ENCODE peak calls at places on chromosomes 12 and 14, in four cellular contexts. E is astrocyte of the spinal cord, O is cardiac muscle cell, G is AG10803. F is an unnamed sample.

GRCh38 chr12:109147954-109148353 is 31.6 kb downstream of the ACACB start:
- DNase-seq in O (peak; percentile 90), G (peak; percentile 90), E (no peak), F (no peak)

GRCh38 chr12:94429191-94429590 is 30.5 kb downstream of the CEP83 start:
- DNase-seq in G (no peak), O (no peak), E (no peak), F (no peak)

GRCh38 chr12:96378319-96378718 is 21.9 kb downstream of the CDK17 start:
- DNase-seq in G (no peak), E (no peak), O (no peak), F (no peak)

GRCh38 chr12:15603461-15604085 is 185.6 kb downstream of the EPS8 start:
- DNase-seq in G (no peak), E (no peak), O (peak; percentile 36), F (no peak)

GRCh38 chr14:77023001-77023996 is 5.2 kb downstream of the IRF2BPL start:
- DNase-seq in E (peak; percentile 50), O (peak; percentile 70), G (peak; percentile 40), F (peak; percentile 37)

GRCh38 chr12:126534495-126534894 is 1469.3 kb downstream of the AACS start:
- DNase-seq in G (no peak), E (no peak), O (peak; percentile 0), F (no peak)

GRCh38 chr12:25364529-25365339 is 114.0 kb upstream of the KRAS start:
- DNase-seq in G (no peak), E (no peak), O (no peak), F (no peak)

GRCh38 chr12:115001538-115001937 is 317.6 kb upstream of the TBX3 start:
- DNase-seq in O (no peak), G (no peak), E (peak; percentile 27), F (no peak)

GRCh38 chr14:78075610-78076277 is 94.4 kb upstream of the NRXN3 start:
- DNase-seq in E (no peak), O (no peak), G (no peak), F (no peak)

GRCh38 chr14:20262642-20263128 is 23.6 kb downstream of the OR11H4 start:
- DNase-seq in O (peak; percentile 57), G (peak; percentile 67), E (no peak), F (peak; percentile 66)

GRCh38 chr14:75242546-75243273 is 35.9 kb upstream of the FOS start:
- DNase-seq in E (peak; percentile 77), O (peak; percentile 93), G (peak; percentile 90), F (peak; percentile 80)

GRCh38 chr12:32230607-32230982 is 123.9 kb downstream of the BICD1 start:
- DNase-seq in O (no peak), G (no peak), E (no peak), F (no peak)

GRCh38 chr14:72568296-72568992 is 325.5 kb downstream of the DPF3 start:
- DNase-seq in E (no peak), G (no peak), O (no peak), F (no peak)

GRCh38 chr12:1593232-1594044 is 943 bp downstream of the FBXL14 start:
- DNase-seq in E (peak; percentile 47), O (no peak), G (no peak), F (peak; percentile 35)

GRCh38 chr12:14769837-14770494 is 33.3 kb downstream of the WBP11 start:
- DNase-seq in G (peak; percentile 64), E (peak; percentile 72), O (peak; percentile 76), F (peak; percentile 71)

GRCh38 chr14:74733241-74733640 is 20.3 kb downstream of the FCF1 start:
- DNase-seq in E (no peak), G (no peak), O (no peak), F (no peak)

GRCh38 chr14:105023144-105023543 is 2.3 kb upstream of the CDCA4 start:
- DNase-seq in O (no peak), E (peak; percentile 63), G (no peak), F (no peak)
- TF ChIP-seq CTCF in O (no peak), E (no peak), G (no peak), F (no peak)

DNA sequence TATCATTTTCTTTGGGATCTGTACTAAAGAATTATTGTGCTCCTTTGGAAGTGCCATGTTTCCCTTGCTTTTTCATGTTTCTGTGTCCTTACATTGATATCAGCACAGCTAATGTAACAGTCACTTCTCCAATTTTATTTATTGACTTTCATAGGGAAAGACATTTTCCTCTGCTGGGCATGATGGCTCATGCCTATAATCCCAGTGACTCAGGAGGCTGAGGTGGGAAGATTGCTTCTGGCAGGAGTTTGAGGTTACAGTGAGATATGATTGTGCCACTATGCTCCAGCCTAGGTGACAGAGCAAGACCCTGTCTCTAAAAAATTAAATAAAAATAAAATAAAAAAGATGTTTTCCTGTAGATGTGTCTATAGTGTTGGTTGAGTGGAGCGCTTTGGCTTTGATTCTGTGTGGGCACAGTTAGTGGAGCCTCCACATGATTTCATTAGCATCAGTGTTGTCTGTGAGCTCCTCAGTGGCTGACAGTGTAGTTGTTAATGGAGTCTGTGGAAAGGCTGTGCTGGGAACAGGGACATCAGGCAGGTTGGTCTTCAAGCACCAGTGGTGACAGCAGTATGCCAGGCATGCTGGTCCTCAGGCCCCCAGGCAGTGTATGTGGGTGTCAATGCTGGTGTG is 7.5 kb downstream of the OAS2 start:
- DNase-seq in O (no peak), E (no peak), G (no peak), F (no peak)
- TF ChIP-seq CTCF in O (no peak), E (no peak), G (no peak), F (no peak)

DNA sequence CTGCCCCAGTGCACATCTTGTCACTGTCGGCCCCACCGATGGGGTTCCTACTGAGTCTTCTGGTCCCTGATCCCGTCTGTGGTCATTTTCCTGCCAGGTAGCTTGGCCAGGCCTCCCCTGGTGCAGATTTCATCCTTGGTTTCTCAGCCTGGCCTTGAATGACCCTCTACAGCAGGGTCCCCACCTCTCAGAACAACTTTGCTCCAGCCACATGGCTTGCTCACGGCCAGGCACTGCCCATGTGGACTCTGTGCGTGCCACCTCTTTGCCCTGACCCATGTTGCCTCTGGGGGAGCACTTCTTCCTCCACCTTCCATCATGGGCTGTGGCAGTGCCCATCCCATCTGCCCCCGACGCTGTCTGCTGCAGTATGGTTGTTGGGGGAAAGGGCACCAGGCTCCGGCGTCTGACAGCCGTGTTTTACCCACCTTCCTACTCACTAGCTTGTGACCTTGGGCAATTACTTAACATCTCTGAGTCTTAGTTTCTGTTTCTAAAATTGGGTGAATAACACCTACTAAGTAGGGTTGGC is 2.0 kb upstream of the PTPN6 start:
- DNase-seq in E (no peak), O (no peak), G (no peak), F (no peak)
- TF ChIP-seq CTCF in E (no peak), O (no peak), G (no peak), F (peak; percentile 37)

DNA sequence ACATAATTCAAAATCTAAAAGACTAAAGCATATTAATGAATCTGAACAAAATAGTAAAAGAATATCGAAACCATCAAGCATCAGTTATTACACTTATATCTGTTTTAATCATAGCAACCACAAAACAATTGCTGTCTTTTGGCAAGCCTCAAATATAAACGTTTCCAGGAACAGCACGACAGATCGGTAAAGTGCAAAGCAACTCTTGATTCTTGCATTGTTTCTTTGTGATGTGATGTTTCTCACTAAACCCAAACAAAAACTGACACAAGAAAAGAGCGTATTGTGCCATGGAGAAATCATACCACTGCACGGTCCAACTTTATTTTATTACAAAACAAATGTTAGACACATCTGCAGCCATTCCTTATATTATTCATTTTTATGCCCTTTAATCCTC is 9.2 kb upstream of the MYF6 start:
- DNase-seq in O (no peak), G (peak; percentile 22), E (no peak), F (no peak)
- TF ChIP-seq CTCF in O (no peak), G (no peak), E (no peak), F (no peak)

GRCh38 chr12:33514893-33515292 is 75.3 kb upstream of the SYT10 start:
- DNase-seq in O (no peak), G (no peak), E (no peak), F (no peak)
- TF ChIP-seq CTCF in O (no peak), G (no peak), E (no peak), F (no peak)

GRCh38 chr14:41607966-41608663 is 1.4 kb downstream of the LRFN5 start:
- DNase-seq in O (no peak), G (no peak), E (peak; percentile 15), F (no peak)
- TF ChIP-seq CTCF in O (no peak), G (no peak), E (no peak), F (no peak)

GRCh38 chr12:56872366-56872765 is 61.8 kb downstream of the SDR9C7 start:
- DNase-seq in E (no peak), O (no peak), G (no peak), F (no peak)
- TF ChIP-seq CTCF in E (no peak), O (no peak), G (no peak), F (no peak)

DNA sequence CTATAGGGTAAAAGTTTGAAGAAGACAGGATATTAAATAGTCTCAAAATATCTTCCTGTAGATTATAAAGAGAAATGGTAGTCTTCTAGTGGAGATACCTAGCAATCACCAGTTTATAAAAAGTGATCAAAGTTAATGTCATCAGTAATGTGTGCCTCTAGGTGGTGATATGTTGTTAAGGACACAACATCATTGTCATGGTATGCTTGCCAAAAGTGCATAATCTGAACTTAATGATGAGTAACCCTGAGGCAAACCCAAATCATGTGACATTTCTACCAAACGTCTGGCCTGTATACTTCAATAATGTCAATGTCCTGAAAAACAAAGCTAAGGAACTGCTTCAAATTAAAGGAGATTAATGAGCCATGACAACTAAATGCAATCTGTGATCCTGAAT is 214.7 kb downstream of the PHLDA1 start:
- DNase-seq in O (peak; percentile 59), G (peak; percentile 76), E (peak; percentile 60), F (peak; percentile 87)
- TF ChIP-seq CTCF in O (no peak), G (no peak), E (no peak), F (peak; percentile 72)